ENCODE peak calls at places on chromosomes 1 and 21, in nine cellular contexts. V, T, S, U, L, I, M, G and H are unnamed samples. For H3K36me3 and H3K4me1, the result is how much of the 10 kb centered on the place peaks cover.

GRCh38 chr1:52502789-52503188 is 50.1 kb downstream of the TUT4 start:
- DNase-seq in M (no peak), T (no peak), V (no peak), I (no peak), S (no peak), U (no peak), L (no peak), G (no peak), H (no peak)

GRCh38 chr1:243713470-243714186 is 136.4 kb downstream of the AKT3 start:
- DNase-seq in S (no peak), I (peak), V (no peak), T (no peak), L (no peak), M (no peak), U (no peak), G (no peak), H (no peak)

GRCh38 chr1:33578557-33579448 is 106.4 kb downstream of the ZSCAN20 start:
- DNase-seq in M (no peak), G (no peak), S (no peak), T (no peak), U (no peak), L (no peak), I (no peak), V (no peak), H (no peak)

GRCh38 chr21:26954591-26955214 is 12.2 kb downstream of the ADAMTS5 start:
- DNase-seq in L (no peak), T (no peak), V (no peak), G (no peak), M (no peak), U (no peak), S (no peak), I (no peak), H (no peak)

GRCh38 chr1:46300673-46301405 is 2.6 kb downstream of the LRRC41 start:
- DNase-seq in V (peak), M (peak), G (peak), S (no peak), I (peak), L (no peak), T (no peak), U (no peak), H (no peak)

GRCh38 chr1:25194576-25195020 is 37.7 kb downstream of the SYF2 start:
- DNase-seq in T (no peak), I (no peak), G (no peak), L (no peak), S (peak), U (no peak), M (no peak), V (peak), H (no peak)

GRCh38 chr1:244319283-244320132 is 132.2 kb downstream of the ADSS2 start:
- DNase-seq in G (no peak), S (no peak), M (peak), U (no peak), T (no peak), V (no peak), I (peak), L (peak), H (no peak)

GRCh38 chr1:197980457-197980856 is 63.3 kb downstream of the LHX9 start:
- DNase-seq in M (no peak), L (no peak), I (no peak), G (peak), T (no peak), V (no peak), S (no peak), U (no peak), H (no peak)

GRCh38 chr1:201126832-201127754 is at the start of gene ASCL5:
- DNase-seq in V (no peak), T (no peak), I (peak), L (no peak), U (no peak), G (no peak), S (no peak), M (peak), H (peak)

GRCh38 chr21:10521091-10521598 is at the start of gene TPTE:
- DNase-seq in U (peak), V (no peak), G (no peak), T (peak), S (no peak), I (no peak), L (no peak), M (no peak), H (no peak)

GRCh38 chr1:155947292-155947691 is 5.9 kb downstream of the RXFP4 start:
- DNase-seq in V (no peak), S (no peak), M (no peak), L (no peak), G (no peak), T (no peak), U (no peak), I (no peak), H (peak)

GRCh38 chr1:93219443-93219842 is 38.9 kb downstream of the CCDC18 start:
- DNase-seq in S (no peak), G (no peak), M (no peak), L (no peak), T (no peak), U (no peak), I (peak), V (no peak), H (no peak)

GRCh38 chr1:116020668-116021272 is 44.5 kb downstream of the SLC22A15 start:
- DNase-seq in V (no peak), I (peak), M (peak), T (no peak), S (peak), L (peak), U (peak), G (peak), H (no peak)

GRCh38 chr1:9580942-9581341 is 7.8 kb upstream of the TMEM201 start:
- DNase-seq in M (no peak), V (no peak), I (no peak), S (no peak), G (no peak), T (no peak), U (no peak), L (no peak), H (no peak)
- H3K36me3 ChIP-seq in M (under half), V (under half), I (under half), S (under half), G (under half), T (under half), U (half or more), L (under half), H (under half)

GRCh38 chr1:234386122-234386521 is 12.9 kb downstream of the COA6 start:
- DNase-seq in S (no peak), V (no peak), M (no peak), T (no peak), L (no peak), U (no peak), G (no peak), I (no peak), H (no peak)
- H3K4me1 ChIP-seq in S (under half), V (under half), M (under half), T (under half), L (under half), U (under half), G (under half), I (under half), H (under half)

DNA sequence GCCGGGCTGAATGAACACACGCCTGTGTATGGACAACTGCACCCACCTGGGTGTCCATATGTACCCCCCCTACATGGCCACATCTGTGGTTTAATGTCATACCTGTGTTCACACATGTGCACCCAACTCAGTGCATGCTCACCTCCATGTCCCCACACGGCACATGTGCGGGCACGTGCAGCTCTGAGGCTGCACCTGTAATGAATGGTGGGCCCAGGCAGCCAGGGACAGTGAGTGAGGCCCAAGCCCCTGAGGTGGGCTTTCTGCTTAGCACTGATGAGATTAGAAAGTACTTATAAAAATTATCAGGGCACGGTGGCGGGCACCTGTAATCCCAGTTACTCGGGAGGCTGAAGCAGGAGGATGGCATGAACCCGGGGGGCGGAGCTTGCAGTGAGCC is 42.5 kb upstream of the CSF3R start:
- DNase-seq in S (peak), M (no peak), I (no peak), G (no peak), U (no peak), L (no peak), V (no peak), T (no peak), H (no peak)
- H3K4me3 ChIP-seq in S (no peak), M (no peak), I (no peak), G (no peak), U (no peak), L (no peak), V (no peak), T (no peak), H (no peak)

GRCh38 chr1:110042981-110043380 is 8.6 kb downstream of the STRIP1 start:
- DNase-seq in I (no peak), G (no peak), S (no peak), U (no peak), L (no peak), M (no peak), V (no peak), T (no peak), H (no peak)
- H3K36me3 ChIP-seq in I (half or more), G (half or more), S (under half), U (half or more), L (half or more), M (half or more), V (under half), T (under half), H (half or more)

GRCh38 chr21:44884059-44884458 is 10.6 kb upstream of the PTTG1IP start:
- DNase-seq in S (no peak), L (no peak), V (no peak), U (no peak), G (no peak), T (peak), I (no peak), M (no peak), H (no peak)
- H3K4me1 ChIP-seq in S (under half), L (under half), V (under half), U (under half), G (under half), T (under half), I (under half), M (under half), H (under half)

GRCh38 chr1:62481681-62482080 is 44.8 kb downstream of the USP1 start:
- DNase-seq in V (no peak), M (no peak), U (no peak), G (no peak), T (no peak), I (no peak), L (no peak), S (no peak), H (no peak)
- H3K4me3 ChIP-seq in V (no peak), M (no peak), U (no peak), G (no peak), T (no peak), I (no peak), L (no peak), S (no peak), H (no peak)

GRCh38 chr1:44605904-44606615 is 68.2 kb downstream of the TMEM53 start:
- DNase-seq in M (peak), V (no peak), S (no peak), L (no peak), T (no peak), U (no peak), I (peak), G (no peak), H (no peak)

GRCh38 chr1:44604167-44604955 is 69.9 kb downstream of the TMEM53 start:
- DNase-seq in L (no peak), G (peak), S (no peak), U (no peak), V (no peak), M (no peak), T (no peak), I (no peak), H (no peak)

GRCh38 chr1:44609412-44609767 is 64.9 kb downstream of the TMEM53 start:
- DNase-seq in S (peak), M (peak), T (no peak), I (no peak), V (no peak), G (peak), U (no peak), L (peak), H (no peak)

GRCh38 chr1:44608141-44608540 is 66.1 kb downstream of the TMEM53 start:
- DNase-seq in S (no peak), U (no peak), T (no peak), I (no peak), L (no peak), M (peak), G (no peak), V (no peak), H (no peak)

GRCh38 chr1:44606701-44607281 is 67.5 kb downstream of the TMEM53 start:
- DNase-seq in T (no peak), L (no peak), V (no peak), G (no peak), U (no peak), I (no peak), S (no peak), M (no peak), H (no peak)
- H3K36me3 ChIP-seq in T (under half), L (under half), V (under half), G (under half), U (under half), I (under half), S (under half), M (under half), H (under half)